ENCODE peak calls at places on chromosomes 3 and 15, in eight cellular contexts. D is cardiac muscle cell, L is spleen, C is heart right ventricle, B is right lobe of liver, T is colonic mucosa, W is Panc1, S is fibroblast of lung. G is an unnamed sample. For H3K4me1, the result is how much of the 10 kb centered on the place peaks cover.

GRCh38 chr15:75314552-75315290 is 21.1 kb upstream of the COMMD4 start:
- DNase-seq in D (no peak), L (no peak), C (no peak), B (no peak), T (no peak), W (no peak), S (no peak), G (no peak)

GRCh38 chr15:71471347-71471746 is 339.0 kb upstream of the NR2E3 start:
- DNase-seq in D (no peak), L (no peak), C (no peak), B (no peak), T (no peak), W (no peak), S (no peak), G (peak)

GRCh38 chr15:45704329-45705249 is 69.8 kb downstream of the SQOR start:
- DNase-seq in D (peak), L (peak), C (no peak), B (no peak), T (peak), W (peak), S (peak), G (peak)

GRCh38 chr3:187334904-187335303 is 33.3 kb upstream of the RTP4 start:
- DNase-seq in D (no peak), L (no peak), C (no peak), B (no peak), T (no peak), W (no peak), S (no peak), G (no peak)

GRCh38 chr3:50154476-50154839 is 666 bp upstream of the SEMA3F start:
- DNase-seq in D (no peak), L (no peak), C (no peak), B (no peak), T (no peak), W (no peak), S (no peak), G (no peak)

GRCh38 chr15:95254263-95254662 is 1022.9 kb downstream of the MCTP2 start:
- DNase-seq in D (no peak), L (no peak), C (no peak), B (no peak), T (no peak), W (no peak), S (peak), G (no peak)

GRCh38 chr3:194132465-194133358 is 3.2 kb upstream of the HES1 start:
- DNase-seq in D (no peak), L (no peak), C (no peak), B (no peak), T (no peak), W (no peak), S (no peak), G (peak)

GRCh38 chr15:37931868-37932267 is 2.6 kb upstream of the TMCO5A start:
- DNase-seq in D (no peak), L (no peak), C (no peak), B (no peak), T (no peak), W (no peak), S (peak), G (no peak)

GRCh38 chr3:78035020-78035660 is 995.2 kb downstream of the ROBO2 start:
- DNase-seq in D (no peak), L (no peak), C (no peak), B (no peak), T (no peak), W (no peak), S (peak), G (peak)

GRCh38 chr3:42515391-42515916 is 13.0 kb downstream of the VIPR1 start:
- DNase-seq in D (no peak), L (peak), C (peak), B (peak), T (peak), W (no peak), S (no peak), G (no peak)

GRCh38 chr15:83356516-83357399 is 72.3 kb upstream of the BNC1 start:
- DNase-seq in D (no peak), L (no peak), C (no peak), B (no peak), T (no peak), W (no peak), S (no peak), G (no peak)

GRCh38 chr15:67133738-67134576 is 68.6 kb downstream of the SMAD3 start:
- DNase-seq in D (peak), L (no peak), C (peak), B (no peak), T (peak), W (no peak), S (no peak), G (no peak)

GRCh38 chr3:55270976-55271375 is 216.1 kb downstream of the WNT5A start:
- DNase-seq in D (no peak), L (no peak), C (no peak), B (no peak), T (no peak), W (no peak), S (no peak), G (no peak)

GRCh38 chr15:20341901-20342605 is 199.5 kb downstream of the GOLGA6L6 start:
- DNase-seq in D (peak), L (peak), C (peak), B (peak), T (no peak), W (no peak), S (no peak), G (peak)

GRCh38 chr3:10557783-10558373 is 52.5 kb upstream of the ATP2B2 start:
- DNase-seq in D (no peak), L (no peak), C (no peak), B (no peak), T (no peak), W (no peak), S (no peak), G (no peak)

GRCh38 chr3:17384567-17385296 is 357.7 kb downstream of the TBC1D5 start:
- DNase-seq in D (no peak), L (no peak), C (no peak), B (no peak), T (no peak), W (no peak), S (peak), G (no peak)

GRCh38 chr3:194189243-194189791 is 53.4 kb downstream of the HES1 start:
- DNase-seq in D (no peak), L (no peak), C (no peak), B (no peak), T (no peak), W (no peak), S (no peak), G (peak)

GRCh38 chr15:78437107-78437761 is 782 bp upstream of the IREB2 start:
- DNase-seq in D (no peak), L (no peak), C (no peak), B (no peak), T (no peak), W (no peak), S (no peak), G (no peak)

GRCh38 chr3:121165397-121165837 is 257.4 kb downstream of the STXBP5L start:
- DNase-seq in D (no peak), L (no peak), C (no peak), B (no peak), T (no peak), W (no peak), S (no peak), G (no peak)

GRCh38 chr3:141926929-141927328 is 50.5 kb downstream of the ATP1B3 start:
- DNase-seq in D (no peak), L (no peak), C (no peak), B (no peak), T (no peak), W (no peak), S (no peak), G (no peak)

GRCh38 chr3:153038779-153039178 is 123.2 kb upstream of the RAP2B start:
- DNase-seq in D (no peak), L (no peak), C (no peak), B (no peak), T (peak), W (no peak), S (no peak), G (peak)

DNA sequence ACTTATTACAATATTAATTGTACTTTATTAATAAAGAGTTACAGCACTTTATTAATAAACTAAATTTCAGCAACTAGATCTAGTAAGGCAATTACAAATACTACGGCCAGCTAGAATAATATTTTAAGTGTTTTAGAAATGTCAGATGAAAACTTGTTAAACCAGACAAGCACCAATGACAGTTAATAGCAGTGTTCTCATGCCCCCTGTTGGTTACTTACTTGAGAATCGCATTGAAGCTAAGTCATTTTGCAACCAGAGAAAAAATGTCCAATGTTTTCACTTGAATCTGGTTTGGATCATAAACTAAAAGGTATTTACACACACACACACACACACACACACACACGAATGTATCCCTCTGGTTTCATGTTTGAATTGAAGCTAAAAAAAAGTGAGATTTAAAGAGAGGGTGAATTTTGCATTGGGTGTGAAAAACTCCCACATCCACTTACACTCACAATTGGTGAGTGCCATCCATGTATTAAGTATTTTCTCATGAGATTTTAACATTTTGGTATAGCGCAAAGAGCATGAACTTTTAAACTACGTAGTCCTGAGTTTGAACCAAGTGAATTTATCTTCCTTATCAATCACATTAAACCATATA is 347.7 kb downstream of the ZBBX start:
- DNase-seq in D (peak), L (no peak), C (no peak), B (no peak), T (no peak), W (peak), S (peak), G (peak)
- TF ChIP-seq CTCF in D (peak), L (no peak), C (peak), B (peak), T (no peak), W (peak), S (peak), G (peak)

GRCh38 chr3:31421280-31422048 is 111.3 kb upstream of the STT3B start:
- DNase-seq in D (no peak), L (no peak), C (no peak), B (no peak), T (no peak), W (no peak), S (no peak), G (no peak)
- H3K4me1 ChIP-seq in D (under half), L (under half), C (under half), B (under half), T (under half), W (under half), S (under half), G (under half)

DNA sequence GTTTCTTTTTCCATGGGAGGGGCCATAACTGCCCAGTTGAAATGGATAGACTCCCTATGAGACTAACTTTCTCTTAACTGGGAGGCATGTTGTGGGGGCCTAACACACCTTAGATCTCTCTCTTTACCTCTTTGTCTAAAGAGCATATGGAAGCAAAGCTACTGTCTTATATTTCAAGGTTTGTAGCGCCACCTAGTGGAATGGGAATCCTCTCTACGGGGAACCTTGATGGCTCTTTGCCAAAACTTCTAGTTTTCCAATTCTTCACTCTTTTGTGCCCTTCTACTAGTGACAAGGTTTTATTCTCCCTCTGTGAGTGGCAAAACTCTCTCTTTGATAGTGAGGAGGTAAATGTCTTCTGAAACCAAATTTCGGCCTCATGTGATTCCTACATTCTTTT is 1030.4 kb upstream of the CADM2 start:
- DNase-seq in D (peak), L (no peak), C (no peak), B (no peak), T (no peak), W (no peak), S (peak), G (peak)
- TF ChIP-seq CTCF in D (no peak), L (no peak), C (peak), B (no peak), T (no peak), W (peak), S (no peak), G (no peak)

DNA sequence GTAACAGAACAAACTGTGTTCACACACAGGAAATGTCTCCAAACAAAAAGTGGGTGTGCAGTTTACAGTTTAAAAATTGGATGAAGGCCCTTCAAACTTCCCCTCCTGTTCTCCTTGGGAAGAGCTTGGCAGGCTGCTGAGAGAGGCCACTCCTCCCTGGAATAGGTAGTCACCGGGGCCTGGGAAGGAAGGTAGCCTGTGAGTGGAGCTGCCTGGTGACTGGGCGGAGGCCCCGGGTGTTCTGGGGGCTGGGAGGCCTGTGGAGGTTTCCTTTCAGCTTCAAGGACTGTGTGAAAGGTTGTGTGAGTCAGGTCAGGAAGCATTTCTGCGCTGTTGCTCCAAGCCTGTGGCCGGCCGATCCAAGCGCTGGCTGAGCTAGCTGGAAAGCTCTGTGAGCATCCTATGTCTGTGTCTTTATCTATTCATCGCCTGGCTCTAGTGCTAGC is 14.1 kb downstream of the SLCO3A1 start:
- DNase-seq in D (no peak), L (peak), C (peak), B (no peak), T (peak), W (peak), S (peak), G (peak)
- H3K4me1 ChIP-seq in D (half or more), L (half or more), C (under half), B (under half), T (under half), W (under half), S (under half), G (under half)

GRCh38 chr15:36645106-36645505 is 65.7 kb downstream of the CDIN1 start:
- DNase-seq in D (no peak), L (no peak), C (no peak), B (no peak), T (no peak), W (no peak), S (peak), G (no peak)
- TF ChIP-seq CTCF in D (peak), L (no peak), C (peak), B (peak), T (no peak), W (no peak), S (peak), G (peak)

G was measured in hepatocyte.